ENCODE peak calls at places on chromosomes 7 and 10, in four cellular contexts. R, G, W and C are unnamed samples.

GRCh38 chr7:120988591-120989299 is at the start of gene CPED1:
- DNase-seq in W (peak), G (peak), R (peak), C (no peak)

GRCh38 chr7:50562126-50562525 is 3.1 kb downstream of the DDC start:
- DNase-seq in R (no peak), W (no peak), G (no peak), C (no peak)

GRCh38 chr7:105643384-105643783 is 62.1 kb upstream of the EFCAB10 start:
- DNase-seq in W (no peak), G (no peak), R (no peak), C (no peak)

GRCh38 chr10:3198900-3199299 is 26.3 kb upstream of the PITRM1 start:
- DNase-seq in W (no peak), G (no peak), R (no peak), C (no peak)

GRCh38 chr10:5600908-5601307 is 65.5 kb downstream of the ASB13 start:
- DNase-seq in R (no peak), G (peak), W (no peak), C (no peak)

GRCh38 chr7:334618-335357 is 44.8 kb downstream of the FOXL3 start:
- DNase-seq in R (no peak), W (no peak), G (no peak), C (no peak)

GRCh38 chr10:35501923-35502322 is 103.2 kb upstream of the GJD4 start:
- DNase-seq in W (no peak), R (no peak), G (no peak), C (no peak)

GRCh38 chr7:45138433-45139267 is 18.9 kb upstream of the RAMP3 start:
- DNase-seq in G (no peak), R (no peak), W (no peak), C (no peak)

GRCh38 chr7:16268821-16269768 is 152.2 kb downstream of the CRPPA start:
- DNase-seq in G (peak), W (peak), R (no peak), C (peak)

GRCh38 chr10:26468691-26469090 is 30.6 kb downstream of the APBB1IP start:
- DNase-seq in W (no peak), R (no peak), G (peak), C (no peak)

GRCh38 chr7:121012919-121013318 is 24.4 kb downstream of the CPED1 start:
- DNase-seq in R (no peak), W (no peak), G (no peak), C (no peak)

GRCh38 chr7:131482800-131483199 is 73.6 kb downstream of the PODXL start:
- DNase-seq in G (no peak), W (no peak), R (no peak), C (no peak)

GRCh38 chr7:54419209-54419608 is 123.0 kb upstream of the VSTM2A start:
- DNase-seq in G (no peak), R (no peak), W (no peak), C (no peak)

GRCh38 chr10:78502208-78502943 is 468.7 kb downstream of the RPS24 start:
- DNase-seq in R (no peak), G (peak), W (peak), C (no peak)

GRCh38 chr10:628386-629045 is 61.0 kb downstream of the DIP2C start:
- DNase-seq in R (no peak), W (no peak), G (no peak), C (no peak)

GRCh38 chr7:123329988-123330643 is 130.3 kb upstream of the SLC13A1 start:
- DNase-seq in R (no peak), G (no peak), W (no peak), C (no peak)

GRCh38 chr10:20494474-20494873 is 402.6 kb downstream of the NEBL start:
- DNase-seq in G (peak), W (no peak), R (no peak), C (no peak)

GRCh38 chr10:13731799-13732198 is 145.0 kb downstream of the PRPF18 start:
- DNase-seq in G (no peak), R (no peak), W (no peak), C (no peak)

GRCh38 chr10:89463846-89464537 is 49.6 kb downstream of the IFIT5 start:
- DNase-seq in R (no peak), W (no peak), G (no peak), C (no peak)

GRCh38 chr7:108284349-108285017 is 154.3 kb upstream of the LAMB4 start:
- DNase-seq in W (no peak), R (no peak), G (no peak), C (no peak)

GRCh38 chr10:18777258-18777657 is 118.0 kb downstream of the ARL5B start:
- DNase-seq in W (no peak), G (no peak), R (no peak), C (no peak)

GRCh38 chr7:105245398-105246099 is 143.2 kb downstream of the SRPK2 start:
- DNase-seq in G (no peak), R (no peak), W (no peak), C (no peak)

GRCh38 chr10:17004801-17005380 is 124.7 kb downstream of the CUBN start:
- DNase-seq in W (no peak), R (no peak), G (no peak), C (no peak)

GRCh38 chr7:127876393-127876792 is 154.8 kb downstream of the LRRC4 start:
- DNase-seq in R (no peak), W (peak), G (peak), C (no peak)

GRCh38 chr7:130987092-130987491 is 253.1 kb upstream of the KLF14 start:
- DNase-seq in R (no peak), W (no peak), G (no peak), C (no peak)

GRCh38 chr10:95279042-95279820 is 11.6 kb downstream of the PDLIM1 start:
- DNase-seq in R (no peak), W (peak), G (peak), C (no peak)

GRCh38 chr7:151275813-151276577 is 27.5 kb upstream of the SMARCD3 start:
- DNase-seq in R (peak), W (no peak), G (no peak), C (no peak)

GRCh38 chr7:32937344-32938174 is 19.7 kb upstream of the FKBP9 start:
- DNase-seq in R (peak), W (peak), G (no peak), C (no peak)

GRCh38 chr10:43254199-43254730 is 12.6 kb downstream of the RASGEF1A start:
- DNase-seq in G (no peak), R (no peak), W (no peak), C (no peak)

GRCh38 chr7:88306590-88307048 is at the start of gene STEAP4:
- DNase-seq in W (peak), G (peak), R (peak), C (peak)

GRCh38 chr7:116434820-116435341 is 64.7 kb upstream of the CAV2 start:
- DNase-seq in R (no peak), W (peak), G (peak), C (peak)

GRCh38 chr10:3701490-3701889 is 83.5 kb downstream of the KLF6 start:
- DNase-seq in G (no peak), W (no peak), R (no peak), C (no peak)

GRCh38 chr7:26202019-26202985 is 757 bp downstream of the CBX3 start:
- DNase-seq in G (no peak), R (no peak), W (no peak), C (no peak)

GRCh38 chr10:77774940-77775391 is 137.4 kb upstream of the KCNMA1 start:
- DNase-seq in W (peak), G (no peak), R (no peak), C (no peak)

GRCh38 chr10:93199221-93199681 is 125.6 kb downstream of the CYP26A1 start:
- DNase-seq in G (peak), R (peak), W (peak), C (peak)

GRCh38 chr10:59680199-59680598 is 29.5 kb downstream of the SLC16A9 start:
- DNase-seq in R (no peak), G (no peak), W (no peak), C (no peak)

GRCh38 chr7:91249506-91250233 is 14.6 kb upstream of the FZD1 start:
- DNase-seq in G (peak), R (peak), W (peak), C (no peak)

GRCh38 chr10:29479081-29479917 is 155.5 kb downstream of the SVIL start:
- DNase-seq in W (peak), R (peak), G (peak), C (peak)